ENCODE peak calls at places on chromosome 9, in five cellular contexts. Q, T, C, L and S are unnamed samples.

GRCh38 chr9:14322211-14323082 is 8.5 kb upstream of the NFIB start:
- DNase-seq in Q (peak; percentile 91), T (peak; percentile 97), C (peak; percentile 91), L (peak; percentile 94), S (peak; percentile 95)

GRCh38 chr9:96618209-96619108 is 1.2 kb downstream of the CDC14B start:
- DNase-seq in Q (peak; percentile 46), T (peak; percentile 77), C (peak; percentile 41), L (peak; percentile 50), S (peak; percentile 91)

GRCh38 chr9:126361810-126362238 is 35.2 kb downstream of the MVB12B start:
- DNase-seq in Q (no peak), T (no peak), C (no peak), L (no peak), S (no peak)

GRCh38 chr9:94801685-94802084 is 75.2 kb downstream of the AOPEP start:
- DNase-seq in Q (no peak), T (no peak), C (no peak), L (no peak), S (no peak)

GRCh38 chr9:4118666-4119065 is 181.2 kb downstream of the GLIS3 start:
- DNase-seq in Q (no peak), T (no peak), C (no peak), L (no peak), S (no peak)

GRCh38 chr9:109510506-109510905 is 12.4 kb upstream of the PTPN3 start:
- DNase-seq in Q (no peak), T (no peak), C (no peak), L (no peak), S (no peak)

GRCh38 chr9:121309171-121309570 is 41.2 kb downstream of the GSN start:
- DNase-seq in Q (no peak), T (no peak), C (peak; percentile 22), L (no peak), S (no peak)

GRCh38 chr9:79382468-79382867 is 189.3 kb upstream of the TLE4 start:
- DNase-seq in Q (no peak), T (peak; percentile 8), C (no peak), L (no peak), S (no peak)

GRCh38 chr9:104872959-104873850 is 54.8 kb downstream of the ABCA1 start:
- DNase-seq in Q (peak; percentile 58), T (peak; percentile 55), C (peak; percentile 62), L (no peak), S (no peak)

GRCh38 chr9:126049896-126050604 is 276.6 kb upstream of the MVB12B start:
- DNase-seq in Q (no peak), T (no peak), C (no peak), L (no peak), S (peak; percentile 33)

GRCh38 chr9:77375956-77376532 is 198.7 kb downstream of the VPS13A start:
- DNase-seq in Q (no peak), T (no peak), C (no peak), L (no peak), S (no peak)

GRCh38 chr9:83066771-83067170 is 3.8 kb upstream of the RASEF start:
- DNase-seq in Q (no peak), T (peak; percentile 22), C (no peak), L (no peak), S (no peak)

GRCh38 chr9:100669968-100670367 is 92.1 kb downstream of the CAVIN4 start:
- DNase-seq in Q (no peak), T (no peak), C (no peak), L (no peak), S (no peak)

GRCh38 chr9:34127035-34127948 is 794 bp upstream of the DCAF12 start:
- DNase-seq in Q (no peak), T (no peak), C (no peak), L (no peak), S (no peak)

GRCh38 chr9:134325096-134325812 is 1.0 kb upstream of the RXRA start:
- DNase-seq in Q (no peak), T (peak; percentile 75), C (peak; percentile 63), L (peak; percentile 77), S (peak; percentile 82)

GRCh38 chr9:4743131-4743875 is 2.3 kb upstream of the AK3 start:
- DNase-seq in Q (no peak), T (no peak), C (no peak), L (no peak), S (no peak)

GRCh38 chr9:96253059-96253696 is 48.8 kb downstream of the HSD17B3 start:
- DNase-seq in Q (no peak), T (no peak), C (no peak), L (no peak), S (no peak)

GRCh38 chr9:982660-983240 is 6.3 kb downstream of the DMRT3 start:
- DNase-seq in Q (no peak), T (no peak), C (no peak), L (no peak), S (no peak)

GRCh38 chr9:81607593-81608288 is 81.6 kb downstream of the TLE1 start:
- DNase-seq in Q (no peak), T (no peak), C (no peak), L (no peak), S (no peak)

GRCh38 chr9:70046274-70047070 is 2.8 kb downstream of the MAMDC2 start:
- DNase-seq in Q (peak; percentile 52), T (no peak), C (no peak), L (no peak), S (no peak)
- H3K4me3 ChIP-seq in Q (peak overlapping the region; percentile 77), T (no peak overlapping the region), C (no peak overlapping the region), L (peak overlapping the region; percentile 59), S (no peak overlapping the region)

DNA sequence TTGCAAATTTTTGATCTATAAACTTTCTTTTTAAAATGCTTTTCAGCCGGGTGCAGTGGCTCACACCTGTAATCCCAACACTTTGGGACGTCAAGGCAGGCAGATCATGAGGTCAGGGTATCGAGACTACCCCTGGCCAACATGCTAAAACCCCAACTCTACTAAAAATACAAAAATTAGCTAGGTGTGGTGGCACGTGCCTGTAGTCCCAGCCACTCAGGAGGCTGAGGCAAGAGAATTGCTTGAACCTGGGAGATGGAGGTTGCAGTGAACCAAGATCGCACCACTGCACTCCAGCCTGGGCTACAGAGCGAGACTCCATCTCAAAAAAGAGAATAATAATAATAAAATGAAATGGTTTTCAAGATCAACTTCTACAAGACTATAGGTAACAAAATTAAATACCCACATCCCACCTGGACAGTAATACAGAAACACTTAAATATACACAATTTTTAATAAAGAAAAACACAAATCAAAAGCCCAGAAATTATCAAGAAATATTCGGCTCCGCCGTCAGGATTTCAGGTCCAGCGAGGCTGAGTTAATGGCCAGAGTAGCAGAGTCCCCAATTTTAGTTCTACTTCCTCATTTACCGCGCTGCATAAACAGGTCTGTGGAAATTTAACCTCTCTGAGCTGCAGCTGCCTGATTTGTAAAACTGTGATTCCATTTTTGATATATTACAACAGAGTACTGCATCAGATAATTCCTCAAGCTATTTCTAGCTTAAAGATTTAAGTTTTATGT is 4.0 kb downstream of the TUT7 start:
- DNase-seq in Q (no peak), T (no peak), C (no peak), L (no peak), S (no peak)
- H3K4me1 ChIP-seq in Q (peaks cover 38% of the 10 kb centered on the region), T (peaks cover 18% of the 10 kb centered on the region), C (peaks cover 85% of the 10 kb centered on the region), L (peaks cover 77% of the 10 kb centered on the region), S (no peaks in the 10 kb centered on the region)

GRCh38 chr9:128457207-128457606 is 1.4 kb downstream of the ODF2 start:
- DNase-seq in Q (no peak), T (no peak), C (no peak), L (no peak), S (no peak)
- H3K27me3 ChIP-seq in Q (no peaks in the 10 kb centered on the region), T (no peaks in the 10 kb centered on the region), C (no peaks in the 10 kb centered on the region), L (no peaks in the 10 kb centered on the region), S (no peaks in the 10 kb centered on the region)

GRCh38 chr9:20835364-20836286 is 151.6 kb downstream of the FOCAD start:
- DNase-seq in Q (no peak), T (no peak), C (no peak), L (no peak), S (no peak)
- H3K4me3 ChIP-seq in Q (no peak overlapping the region), T (no peak overlapping the region), C (no peak overlapping the region), L (no peak overlapping the region), S (no peak overlapping the region)

GRCh38 chr9:127390243-127390535 is 6.8 kb upstream of the SLC2A8 start:
- DNase-seq in Q (no peak), T (no peak), C (no peak), L (no peak), S (no peak)
- H3K4me1 ChIP-seq in Q (no peaks in the 10 kb centered on the region), T (peaks cover 50% of the 10 kb centered on the region), C (peaks cover 15% of the 10 kb centered on the region), L (peaks cover 10% of the 10 kb centered on the region), S (no peaks in the 10 kb centered on the region)

GRCh38 chr9:114507726-114508125 is 2.5 kb upstream of the WHRN start:
- DNase-seq in Q (no peak), T (peak; percentile 53), C (no peak), L (no peak), S (no peak)

GRCh38 chr9:114505187-114506081 is at the start of gene WHRN:
- DNase-seq in Q (peak; percentile 87), T (peak; percentile 98), C (peak; percentile 94), L (peak; percentile 95), S (peak; percentile 96)

GRCh38 chr9:114504341-114505186 is 709 bp downstream of the WHRN start:
- DNase-seq in Q (peak; percentile 26), T (peak; percentile 72), C (peak; percentile 51), L (peak; percentile 67), S (peak; percentile 61)

GRCh38 chr9:114503522-114504340 is 1.5 kb downstream of the WHRN start:
- DNase-seq in Q (no peak), T (no peak), C (no peak), L (no peak), S (no peak)

DNA sequence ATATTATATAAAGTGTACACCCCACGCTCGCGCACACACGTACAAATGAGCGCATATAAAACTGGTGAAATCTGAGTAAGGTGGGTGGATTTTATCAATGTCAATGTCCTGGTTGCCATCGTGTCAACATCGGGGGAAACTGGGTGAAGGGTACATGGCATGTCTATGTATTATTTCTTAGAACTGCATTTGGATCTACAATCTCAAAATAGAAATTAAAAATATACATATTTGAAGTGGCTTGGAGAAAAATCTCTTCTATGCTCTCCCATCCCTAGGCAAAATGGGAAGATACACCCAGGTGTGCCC is 763 bp upstream of the WHRN start:
- DNase-seq in Q (no peak), T (no peak), C (no peak), L (no peak), S (no peak)
- H3K27me3 ChIP-seq in Q (no peaks in the 10 kb centered on the region), T (peaks cover 20% of the 10 kb centered on the region), C (peaks cover 21% of the 10 kb centered on the region), L (peaks cover 30% of the 10 kb centered on the region), S (no peaks in the 10 kb centered on the region)

GRCh38 chr9:129403743-129404620 is 216.9 kb downstream of the C9orf50 start:
- DNase-seq in Q (no peak), T (no peak), C (no peak), L (peak; percentile 33), S (no peak)

GRCh38 chr9:129404621-129405020 is 216.3 kb downstream of the C9orf50 start:
- DNase-seq in Q (no peak), T (no peak), C (no peak), L (peak; percentile 24), S (peak; percentile 44)

GRCh38 chr9:129401623-129402340 is 219.1 kb downstream of the C9orf50 start:
- DNase-seq in Q (no peak), T (no peak), C (no peak), L (peak; percentile 34), S (peak; percentile 70)

GRCh38 chr9:129402341-129402739 is 218.6 kb downstream of the C9orf50 start:
- DNase-seq in Q (no peak), T (no peak), C (no peak), L (no peak), S (no peak)

GRCh38 chr9:129402931-129403742 is 217.8 kb downstream of the C9orf50 start:
- DNase-seq in Q (no peak), T (no peak), C (no peak), L (peak; percentile 27), S (no peak)
- H3K4me3 ChIP-seq in Q (no peak overlapping the region), T (no peak overlapping the region), C (no peak overlapping the region), L (no peak overlapping the region), S (no peak overlapping the region)